ENCODE peak calls at places on chromosomes 5 and 9, in five cellular contexts. One of them, this sample, is unnamed.

GRCh38 chr5:125412561-125413535 is 666.4 kb upstream of the ZNF608 start:
- DNase-seq in A549: peak
- DNase-seq in HepG2: peak
- DNase-seq in K562: no peak
- DNase-seq in H1: peak
- DNase-seq in this sample: peak

GRCh38 chr5:370311-370958 is 48.9 kb downstream of the AHRR start:
- DNase-seq in A549: no peak
- DNase-seq in HepG2: no peak
- DNase-seq in K562: no peak
- DNase-seq in H1: no peak
- DNase-seq in this sample: no peak

GRCh38 chr9:18122156-18122555 is 351.8 kb upstream of the ADAMTSL1 start:
- DNase-seq in A549: no peak
- DNase-seq in HepG2: no peak
- DNase-seq in K562: no peak
- DNase-seq in H1: no peak
- DNase-seq in this sample: no peak

GRCh38 chr5:42569325-42569724 is 146.1 kb downstream of the GHR start:
- DNase-seq in A549: no peak
- DNase-seq in HepG2: no peak
- DNase-seq in K562: no peak
- DNase-seq in H1: no peak
- DNase-seq in this sample: no peak

GRCh38 chr9:95552814-95553546 is 36.2 kb upstream of the PTCH1 start:
- DNase-seq in A549: no peak
- DNase-seq in HepG2: no peak
- DNase-seq in K562: peak
- DNase-seq in H1: peak
- DNase-seq in this sample: peak

GRCh38 chr5:168291961-168292782 is 727 bp downstream of the WWC1 start:
- DNase-seq in A549: no peak
- DNase-seq in HepG2: no peak
- DNase-seq in K562: no peak
- DNase-seq in H1: no peak
- DNase-seq in this sample: no peak

GRCh38 chr5:124399426-124399961 is 346.9 kb downstream of the ZNF608 start:
- DNase-seq in A549: no peak
- DNase-seq in HepG2: no peak
- DNase-seq in K562: no peak
- DNase-seq in H1: no peak
- DNase-seq in this sample: no peak

GRCh38 chr5:163658702-163659567 is 153.5 kb downstream of the MAT2B start:
- DNase-seq in A549: no peak
- DNase-seq in HepG2: no peak
- DNase-seq in K562: no peak
- DNase-seq in H1: no peak
- DNase-seq in this sample: no peak

GRCh38 chr5:34929720-34930526 is 564 bp downstream of the DNAJC21 start:
- DNase-seq in A549: peak
- DNase-seq in HepG2: peak
- DNase-seq in K562: peak
- DNase-seq in H1: peak
- DNase-seq in this sample: peak

GRCh38 chr9:2857564-2858198 is 13.8 kb upstream of the PUM3 start:
- DNase-seq in A549: peak
- DNase-seq in HepG2: peak
- DNase-seq in K562: peak
- DNase-seq in H1: no peak
- DNase-seq in this sample: peak

GRCh38 chr9:121651295-121652036 is at the start of gene DAB2IP:
- DNase-seq in A549: no peak
- DNase-seq in HepG2: no peak
- DNase-seq in K562: no peak
- DNase-seq in H1: no peak
- DNase-seq in this sample: peak

GRCh38 chr5:32827981-32828380 is 116.9 kb downstream of the NPR3 start:
- DNase-seq in A549: no peak
- DNase-seq in HepG2: no peak
- DNase-seq in K562: no peak
- DNase-seq in H1: no peak
- DNase-seq in this sample: no peak

GRCh38 chr5:15105799-15106393 is 234.3 kb upstream of the ANKH start:
- DNase-seq in A549: peak
- DNase-seq in HepG2: peak
- DNase-seq in K562: peak
- DNase-seq in H1: peak
- DNase-seq in this sample: no peak

GRCh38 chr9:75700252-75700640 is 190.2 kb upstream of the PCSK5 start:
- DNase-seq in A549: no peak
- DNase-seq in HepG2: no peak
- DNase-seq in K562: no peak
- DNase-seq in H1: no peak
- DNase-seq in this sample: no peak

GRCh38 chr9:27750571-27750970 is 177.3 kb upstream of the C9orf72 start:
- DNase-seq in A549: no peak
- DNase-seq in HepG2: no peak
- DNase-seq in K562: no peak
- DNase-seq in H1: no peak
- DNase-seq in this sample: no peak

DNA sequence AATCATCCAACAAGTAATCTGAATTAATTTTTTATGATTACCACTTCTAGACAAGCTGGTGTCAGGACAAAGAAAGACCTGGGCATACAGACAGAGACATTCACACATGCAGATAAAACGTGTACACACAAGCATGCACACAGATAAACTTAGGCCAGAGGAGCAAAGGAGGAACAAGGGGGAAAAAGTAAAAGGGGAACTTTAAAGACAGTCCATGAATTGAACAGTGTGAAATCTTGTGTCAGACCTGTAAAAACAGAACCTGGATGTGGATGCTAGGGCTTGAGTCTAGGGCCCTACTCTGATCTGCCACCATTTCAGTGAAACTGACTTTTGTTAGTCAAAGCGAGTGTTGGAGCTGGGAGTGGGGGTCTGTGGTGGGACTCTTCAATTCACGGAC is 11.2 kb upstream of the ZSWIM6 start:
- DNase-seq in A549: no peak
- DNase-seq in HepG2: no peak
- DNase-seq in K562: no peak
- DNase-seq in H1: no peak
- DNase-seq in this sample: no peak
- H3K4me3 ChIP-seq in A549: no peak
- H3K4me3 ChIP-seq in HepG2: no peak
- H3K4me3 ChIP-seq in K562: no peak
- H3K4me3 ChIP-seq in H1: no peak
- H3K4me3 ChIP-seq in this sample: no peak

DNA sequence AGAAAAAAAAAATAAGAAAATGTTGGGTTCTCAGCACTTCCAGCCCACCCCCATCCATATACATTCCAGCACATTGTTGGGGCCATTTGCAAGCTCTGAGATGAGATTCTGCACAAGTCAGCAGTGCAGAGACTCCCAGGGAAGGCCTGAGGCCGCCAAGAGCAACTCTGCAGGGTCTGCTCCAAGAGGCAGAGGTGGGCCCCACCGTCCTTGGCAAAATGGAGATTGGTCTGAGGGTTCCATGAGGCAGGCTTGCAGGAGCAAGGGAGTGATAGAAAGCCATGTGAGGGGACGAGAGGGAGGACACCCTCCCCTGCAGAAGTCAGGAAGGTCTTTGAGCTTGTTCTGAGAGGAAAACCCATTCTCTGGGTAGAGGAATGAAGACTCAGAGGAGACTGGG is 51.9 kb upstream of the SAP30L start:
- DNase-seq in A549: no peak
- DNase-seq in HepG2: no peak
- DNase-seq in K562: no peak
- DNase-seq in H1: no peak
- DNase-seq in this sample: no peak
- TF ChIP-seq EP300 in A549: no peak
- TF ChIP-seq EP300 in HepG2: no peak
- TF ChIP-seq EP300 in K562: no peak
- TF ChIP-seq EP300 in H1: no peak
- TF ChIP-seq EP300 in this sample: no peak

GRCh38 chr5:44952376-44952775 is 143.6 kb downstream of the MRPS30 start:
- DNase-seq in A549: peak
- DNase-seq in HepG2: peak
- DNase-seq in K562: peak
- DNase-seq in H1: no peak
- DNase-seq in this sample: no peak
- TF ChIP-seq CTCF in A549: peak
- TF ChIP-seq CTCF in HepG2: peak
- TF ChIP-seq CTCF in K562: peak
- TF ChIP-seq CTCF in H1: peak
- TF ChIP-seq CTCF in this sample: no peak

GRCh38 chr9:5879419-5880181 is 11.1 kb upstream of the MLANA start:
- DNase-seq in A549: peak
- DNase-seq in HepG2: peak
- DNase-seq in K562: peak
- DNase-seq in H1: no peak
- DNase-seq in this sample: no peak
- H3K4me3 ChIP-seq in A549: peak
- H3K4me3 ChIP-seq in HepG2: no peak
- H3K4me3 ChIP-seq in K562: no peak
- H3K4me3 ChIP-seq in H1: no peak
- H3K4me3 ChIP-seq in this sample: no peak

GRCh38 chr5:68171101-68171558 is 44.4 kb upstream of the PIK3R1 start:
- DNase-seq in A549: no peak
- DNase-seq in HepG2: no peak
- DNase-seq in K562: no peak
- DNase-seq in H1: no peak
- DNase-seq in this sample: peak
- TF ChIP-seq EP300 in A549: no peak
- TF ChIP-seq EP300 in HepG2: no peak
- TF ChIP-seq EP300 in K562: no peak
- TF ChIP-seq EP300 in H1: no peak
- TF ChIP-seq EP300 in this sample: peak

DNA sequence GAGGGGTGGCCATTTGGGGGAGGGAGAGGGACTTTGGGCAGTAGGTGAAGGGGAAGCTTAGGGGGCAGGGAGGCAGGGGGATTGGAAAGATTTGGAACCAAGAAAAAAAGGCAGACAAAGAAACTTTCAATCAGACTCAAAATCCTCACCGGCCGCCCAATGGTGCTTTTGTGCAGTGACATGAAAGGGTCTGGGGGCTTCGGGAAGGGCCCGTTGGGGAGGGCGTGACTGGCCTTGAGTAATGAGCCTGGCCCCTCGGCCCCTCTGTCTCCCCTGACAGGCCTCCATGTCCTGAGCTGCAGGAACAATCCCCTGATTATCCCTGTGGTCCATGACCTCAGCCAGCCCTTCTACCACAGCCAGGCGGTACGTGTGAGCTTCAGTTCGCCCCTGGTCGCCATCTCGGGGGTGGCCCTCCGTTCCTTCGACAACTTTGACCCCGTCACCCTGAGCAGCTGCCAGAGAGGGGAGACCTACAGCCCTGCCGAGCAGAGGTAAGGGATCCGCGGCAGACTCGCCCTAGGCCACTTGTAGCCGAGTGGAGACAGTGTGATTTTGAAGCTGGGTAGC is 181.1 kb downstream of the PAPPA start:
- DNase-seq in A549: no peak
- DNase-seq in HepG2: no peak
- DNase-seq in K562: no peak
- DNase-seq in H1: no peak
- DNase-seq in this sample: no peak
- TF ChIP-seq CTCF in A549: no peak
- TF ChIP-seq CTCF in HepG2: no peak
- TF ChIP-seq CTCF in K562: no peak
- TF ChIP-seq CTCF in H1: no peak
- TF ChIP-seq CTCF in this sample: no peak

GRCh38 chr5:96333397-96333790 is 99.7 kb downstream of the PCSK1 start:
- DNase-seq in A549: no peak
- DNase-seq in HepG2: no peak
- DNase-seq in K562: no peak
- DNase-seq in H1: no peak
- DNase-seq in this sample: no peak

GRCh38 chr5:96337048-96337781 is 95.8 kb downstream of the PCSK1 start:
- DNase-seq in A549: no peak
- DNase-seq in HepG2: no peak
- DNase-seq in K562: no peak
- DNase-seq in H1: no peak
- DNase-seq in this sample: no peak

GRCh38 chr5:96338089-96338488 is 95.0 kb downstream of the PCSK1 start:
- DNase-seq in A549: no peak
- DNase-seq in HepG2: no peak
- DNase-seq in K562: no peak
- DNase-seq in H1: no peak
- DNase-seq in this sample: no peak

GRCh38 chr5:96336351-96336985 is 96.6 kb downstream of the PCSK1 start:
- DNase-seq in A549: peak
- DNase-seq in HepG2: peak
- DNase-seq in K562: peak
- DNase-seq in H1: peak
- DNase-seq in this sample: peak

GRCh38 chr5:96335873-96336272 is 97.2 kb downstream of the PCSK1 start:
- DNase-seq in A549: no peak
- DNase-seq in HepG2: no peak
- DNase-seq in K562: no peak
- DNase-seq in H1: no peak
- DNase-seq in this sample: no peak
- H3K4me3 ChIP-seq in A549: no peak
- H3K4me3 ChIP-seq in HepG2: peak
- H3K4me3 ChIP-seq in K562: no peak
- H3K4me3 ChIP-seq in H1: peak
- H3K4me3 ChIP-seq in this sample: no peak

This sample was measured in ovary.